ENCODE peak calls at places on chromosome 7, in four cellular contexts. X, U, F and R are unnamed samples.

GRCh38 chr7:101866328-101866727 is 48.9 kb downstream of the CUX1 start:
- DNase-seq in X (no peak), U (no peak), F (no peak), R (no peak)

GRCh38 chr7:154841731-154842331 is 161.1 kb downstream of the PAXIP1 start:
- DNase-seq in X (no peak), U (no peak), F (no peak), R (no peak)

GRCh38 chr7:17234398-17235021 is 63.9 kb upstream of the AHR start:
- DNase-seq in X (peak; percentile 87), U (peak; percentile 32), F (peak; percentile 17), R (no peak)

GRCh38 chr7:24826662-24827020 is 69.4 kb upstream of the GSDME start:
- DNase-seq in X (no peak), U (no peak), F (no peak), R (no peak)

GRCh38 chr7:6306471-6306870 is 34.0 kb upstream of the CYTH3 start:
- DNase-seq in X (peak; percentile 86), U (peak; percentile 72), F (no peak), R (no peak)

GRCh38 chr7:80450621-80451308 is 61.1 kb downstream of the GNAT3 start:
- DNase-seq in X (peak; percentile 25), U (peak; percentile 32), F (no peak), R (no peak)

GRCh38 chr7:23287612-23288011 is 11.5 kb upstream of the MALSU1 start:
- DNase-seq in X (no peak), U (peak; percentile 23), F (no peak), R (no peak)

GRCh38 chr7:148537435-148537834 is 53.1 kb upstream of the C7orf33 start:
- DNase-seq in X (no peak), U (no peak), F (no peak), R (no peak)

GRCh38 chr7:26201261-26202018 is at the start of gene CBX3:
- DNase-seq in X (peak; percentile 92), U (peak; percentile 83), F (peak; percentile 85), R (peak; percentile 95)
- TF ChIP-seq EP300 in X (no peak), U (no peak), F (no peak), R (no peak)

GRCh38 chr7:140342732-140343514 is 55.4 kb downstream of the SLC37A3 start:
- DNase-seq in X (peak; percentile 42), U (peak; percentile 29), F (peak; percentile 63), R (peak; percentile 57)
- TF ChIP-seq MAFK in X (no peak), U (no peak), F (no peak), R (no peak)

GRCh38 chr7:65979583-65980477 is 2.2 kb downstream of the GUSB start:
- DNase-seq in X (no peak), U (no peak), F (no peak), R (no peak)

GRCh38 chr7:65978891-65979582 is 3.0 kb downstream of the GUSB start:
- DNase-seq in X (no peak), U (no peak), F (no peak), R (no peak)

GRCh38 chr7:65983965-65984654 is 2.1 kb upstream of the GUSB start:
- DNase-seq in X (peak; percentile 82), U (no peak), F (peak; percentile 10), R (no peak)

GRCh38 chr7:65980478-65981250 is 1.3 kb downstream of the GUSB start:
- DNase-seq in X (peak; percentile 45), U (no peak), F (peak; percentile 56), R (no peak)

GRCh38 chr7:65981965-65982792 is at the start of gene GUSB:
- DNase-seq in X (peak; percentile 94), U (peak; percentile 78), F (peak; percentile 96), R (peak; percentile 79)
- TF ChIP-seq EP300 in X (no peak), U (no peak), F (peak; percentile 16), R (peak; percentile 73)

DNA sequence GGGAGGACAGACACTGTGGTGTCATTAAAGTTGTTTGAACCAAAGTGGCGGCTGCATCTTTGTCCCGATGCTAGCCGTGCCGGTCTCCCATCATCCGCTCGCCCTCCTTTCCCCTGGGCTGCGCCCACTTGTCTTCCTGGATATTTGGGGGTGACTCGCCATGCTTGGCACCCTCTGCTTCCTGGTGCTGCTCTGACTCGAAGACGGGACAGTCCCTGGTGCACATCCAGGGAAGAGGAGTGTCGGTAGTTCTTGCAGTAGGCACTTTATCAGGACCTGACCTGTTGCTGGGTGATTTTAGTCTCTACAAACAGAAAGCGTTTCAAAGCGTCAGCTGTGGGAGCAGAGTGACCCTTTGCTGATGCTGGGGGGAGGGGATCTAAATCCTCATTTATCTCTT is 68.3 kb upstream of the DNAJB6 start:
- DNase-seq in X (no peak), U (no peak), F (no peak), R (no peak)
- TF ChIP-seq MAFK in X (no peak), U (no peak), F (no peak), R (no peak)